ENCODE peak calls at places on chromosomes 12 and 14, in nine cellular contexts. T, A, V, R, Y, G, J, O and K are unnamed samples.

GRCh38 chr14:69288001-69288771 is 28.2 kb downstream of the GALNT16 start:
- DNase-seq in A (peak; percentile 31), O (peak; percentile 21), Y (peak; percentile 72), G (no peak), T (peak; percentile 64), V (peak; percentile 47), J (peak; percentile 96), R (no peak), K (no peak)

GRCh38 chr12:117311-117710 is 50.7 kb downstream of the IQSEC3 start:
- DNase-seq in J (no peak), A (no peak), T (no peak), O (no peak), R (no peak), Y (no peak), V (no peak), G (no peak), K (no peak)

GRCh38 chr14:101002738-101003137 is 99.2 kb upstream of the RTL1 start:
- DNase-seq in Y (no peak), A (no peak), G (no peak), V (no peak), O (no peak), T (no peak), J (peak; percentile 77), R (no peak), K (no peak)

GRCh38 chr12:15996254-15996653 is 85.1 kb downstream of the DERA start:
- DNase-seq in O (peak; percentile 60), V (peak; percentile 7), G (no peak), J (no peak), A (no peak), R (no peak), T (peak; percentile 64), Y (no peak), K (no peak)

GRCh38 chr14:60188115-60188514 is 22.9 kb upstream of the DHRS7 start:
- DNase-seq in J (no peak), R (no peak), O (peak; percentile 36), G (no peak), V (peak; percentile 72), Y (no peak), T (no peak), A (no peak), K (no peak)

GRCh38 chr14:106141242-106142220 is 615.1 kb downstream of the TMEM121 start:
- DNase-seq in J (no peak), R (no peak), A (no peak), T (no peak), V (no peak), O (no peak), Y (no peak), G (no peak), K (no peak)

GRCh38 chr12:46214668-46215429 is 54.0 kb downstream of the SLC38A1 start:
- DNase-seq in O (no peak), G (no peak), T (no peak), J (no peak), A (peak; percentile 27), Y (no peak), V (no peak), R (no peak), K (no peak)

GRCh38 chr12:63876980-63877379 is 32.5 kb downstream of the SRGAP1 start:
- DNase-seq in R (no peak), O (peak; percentile 26), A (no peak), T (no peak), V (no peak), G (no peak), Y (no peak), J (no peak), K (no peak)

GRCh38 chr14:92948647-92949046 is 25.7 kb downstream of the CHGA start:
- DNase-seq in R (no peak), O (no peak), J (no peak), G (no peak), A (no peak), T (no peak), Y (no peak), V (no peak), K (no peak)

GRCh38 chr14:92472860-92473259 is 40.7 kb upstream of the RIN3 start:
- DNase-seq in T (no peak), G (no peak), V (no peak), J (peak; percentile 52), R (no peak), O (no peak), A (no peak), Y (no peak), K (no peak)

GRCh38 chr14:89369656-89370055 is 47.4 kb downstream of the FOXN3 start:
- DNase-seq in T (no peak), R (no peak), A (no peak), Y (no peak), G (no peak), O (no peak), V (no peak), J (no peak), K (no peak)

GRCh38 chr12:14364583-14365271 is 755 bp upstream of the ATF7IP start:
- DNase-seq in J (no peak), O (peak; percentile 6), R (no peak), V (no peak), G (no peak), Y (no peak), T (no peak), A (no peak), K (no peak)
- H3K4me3 ChIP-seq in J (peak overlapping the region; percentile 70), O (peak overlapping the region; percentile 63), R (peak overlapping the region; percentile 50), V (peak overlapping the region; percentile 83), G (peak overlapping the region; percentile 73), Y (no peak overlapping the region), T (peak overlapping the region; percentile 80), A (peak overlapping the region; percentile 44), K (peak overlapping the region; percentile 56)

GRCh38 chr14:22982477-22983245 is at the start of gene AJUBA:
- DNase-seq in T (peak; percentile 97), J (peak; percentile 94), V (peak; percentile 90), G (no peak), A (peak; percentile 95), Y (peak; percentile 82), O (peak; percentile 92), R (peak; percentile 78), K (peak; percentile 72)

GRCh38 chr14:22979748-22980392 is 2.5 kb downstream of the AJUBA start:
- DNase-seq in A (no peak), Y (no peak), G (no peak), T (peak; percentile 43), J (no peak), R (no peak), V (no peak), O (no peak), K (no peak)

GRCh38 chr14:22982013-22982476 is 306 bp downstream of the AJUBA start:
- DNase-seq in O (no peak), R (no peak), A (no peak), J (no peak), T (no peak), V (no peak), G (no peak), Y (no peak), K (no peak)

GRCh38 chr14:22980672-22981089 is 1.7 kb downstream of the AJUBA start:
- DNase-seq in J (no peak), G (no peak), V (peak; percentile 78), T (peak; percentile 83), O (peak; percentile 27), A (peak; percentile 74), Y (no peak), R (no peak), K (no peak)

DNA sequence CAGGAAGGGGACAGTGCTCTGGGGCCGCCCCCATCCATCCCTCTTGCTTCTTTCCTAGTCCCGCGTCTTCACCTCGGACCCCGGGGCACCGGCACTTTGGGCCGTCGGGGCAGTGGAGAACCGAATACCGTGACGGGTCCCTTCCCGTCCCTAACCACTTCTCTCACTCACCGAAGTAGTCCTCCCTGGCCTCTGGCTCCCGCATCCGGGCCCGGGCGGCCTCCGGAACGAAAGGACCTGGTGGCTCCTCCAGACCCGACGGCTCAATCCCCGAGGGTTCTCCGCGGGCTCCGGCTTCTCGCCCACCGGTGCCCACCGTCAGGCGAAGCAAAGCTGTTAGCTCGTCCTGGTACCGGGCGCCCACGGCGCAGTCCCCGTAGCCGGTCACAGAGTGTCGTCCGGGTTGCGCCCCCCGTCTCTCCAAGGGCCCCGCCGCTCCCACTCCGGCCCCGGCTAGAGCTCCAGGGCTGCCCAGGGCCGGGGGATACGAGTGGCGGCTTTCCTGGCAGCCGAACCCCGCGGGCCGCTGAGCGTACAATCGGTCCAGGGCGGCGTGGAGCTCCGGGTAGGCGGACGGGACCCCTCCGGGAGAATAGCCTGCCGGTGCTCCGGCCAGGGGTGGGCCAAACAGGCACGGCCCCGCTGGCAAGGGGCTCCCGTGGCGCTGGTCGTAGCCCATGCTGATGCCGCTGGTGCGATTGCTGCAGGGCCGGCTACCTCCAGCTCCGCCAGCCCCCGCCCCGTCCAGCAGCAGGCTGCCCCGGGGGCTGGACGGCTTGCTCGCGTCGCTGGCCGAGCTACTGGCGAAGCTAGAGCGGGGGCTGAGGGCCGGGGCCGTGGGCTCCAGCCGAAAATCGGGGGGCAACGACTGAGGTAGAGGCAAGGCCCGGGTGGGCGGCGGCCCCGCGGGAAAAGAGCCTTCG is 1.0 kb downstream of the AJUBA start:
- DNase-seq in V (peak; percentile 43), Y (no peak), G (no peak), R (no peak), T (peak; percentile 57), O (no peak), J (no peak), A (no peak), K (no peak)
- H3K4me3 ChIP-seq in V (peak overlapping the region; percentile 80), Y (peak overlapping the region; percentile 80), G (peak overlapping the region; percentile 99), R (peak overlapping the region; percentile 77), T (peak overlapping the region; percentile 76), O (peak overlapping the region; percentile 81), J (peak overlapping the region; percentile 61), A (peak overlapping the region; percentile 69), K (peak overlapping the region; percentile 78)

DNA sequence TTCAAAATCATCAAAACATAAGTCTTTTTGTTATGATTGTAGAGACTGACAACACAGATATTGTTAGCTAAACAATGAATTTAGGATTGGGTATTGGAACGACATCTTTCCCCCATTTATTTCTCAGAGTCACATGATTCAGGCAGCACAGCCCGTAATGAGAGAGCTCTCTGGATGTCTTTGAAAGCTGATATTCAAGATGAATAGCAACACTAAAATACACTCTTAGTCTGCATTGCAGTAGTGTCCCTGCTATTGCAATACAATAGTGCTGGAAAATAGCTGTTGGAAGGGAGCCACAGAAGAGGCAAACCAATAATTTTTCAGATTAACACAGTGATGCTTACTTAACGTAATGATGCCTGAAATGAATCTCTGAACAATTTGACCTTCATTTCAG is 9.9 kb downstream of the GTSF1 start:
- DNase-seq in Y (no peak), A (no peak), J (no peak), T (peak; percentile 37), G (no peak), O (peak; percentile 5), R (no peak), V (no peak), K (no peak)
- H3K4me3 ChIP-seq in Y (no peak overlapping the region), A (no peak overlapping the region), J (no peak overlapping the region), T (no peak overlapping the region), G (no peak overlapping the region), O (no peak overlapping the region), R (no peak overlapping the region), V (no peak overlapping the region), K (no peak overlapping the region)

DNA sequence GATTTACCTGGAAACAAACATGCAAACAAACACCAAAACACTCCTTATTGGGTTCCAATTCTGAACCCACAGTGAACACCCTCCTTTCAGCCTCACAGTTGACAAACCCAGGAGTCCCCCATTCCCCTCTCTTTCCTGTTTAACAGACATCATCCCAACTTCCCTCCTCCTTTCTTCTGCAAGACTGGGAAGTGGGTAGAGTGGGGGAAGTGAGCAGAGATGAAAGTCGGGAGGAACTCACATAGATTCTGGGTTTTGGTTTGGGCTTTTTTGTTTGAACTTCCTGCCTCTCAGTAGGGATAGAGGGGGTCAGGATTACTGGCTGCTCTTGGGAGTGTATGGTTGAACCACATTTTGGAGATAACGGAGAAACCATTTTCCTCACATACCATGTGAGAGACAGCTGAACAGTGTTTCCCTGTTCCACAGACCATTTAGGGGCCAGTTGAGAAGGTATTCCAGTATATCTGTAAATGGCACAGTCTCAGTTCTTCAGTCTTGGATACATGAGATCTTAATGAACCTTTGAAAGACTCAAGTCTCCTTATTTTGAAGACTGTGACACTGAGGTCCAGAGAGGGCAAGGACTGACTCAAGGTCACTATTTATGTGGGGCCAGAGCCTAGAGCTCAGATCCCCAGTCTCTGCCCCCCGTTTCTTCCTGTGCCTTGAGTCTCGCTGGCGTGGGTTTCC is 3.9 kb upstream of the GPR84 start:
- DNase-seq in G (no peak), J (no peak), A (no peak), Y (no peak), V (no peak), T (peak; percentile 6), O (no peak), R (no peak), K (no peak)
- H3K4me3 ChIP-seq in G (no peak overlapping the region), J (no peak overlapping the region), A (no peak overlapping the region), Y (no peak overlapping the region), V (peak overlapping the region; percentile 30), T (no peak overlapping the region), O (no peak overlapping the region), R (no peak overlapping the region), K (no peak overlapping the region)